ENCODE peak calls at places on chromosomes 12 and 14, in five cellular contexts. One of them, this sample, is unnamed.
A peak's percentile ranks its signal among the peaks of the same experiment; 100 is the strongest.

GRCh38 chr12:116096874-116097273 is 180.6 kb downstream of the MED13L start:
- DNase-seq in cardiac fibroblast: no peak
- DNase-seq in left ventricle myocardium inferior: no peak
- DNase-seq in neural crest cell: no peak
- DNase-seq in mammary epithelial cell: no peak
- DNase-seq in this sample: no peak

GRCh38 chr14:64838656-64839055 is 41.1 kb downstream of the SPTB start:
- DNase-seq in neural crest cell: no peak
- DNase-seq in mammary epithelial cell: peak; percentile 76
- DNase-seq in cardiac fibroblast: no peak
- DNase-seq in left ventricle myocardium inferior: no peak
- DNase-seq in this sample: no peak

GRCh38 chr12:121209221-121209620 is 708 bp upstream of the P2RX4 start:
- DNase-seq in neural crest cell: no peak
- DNase-seq in left ventricle myocardium inferior: no peak
- DNase-seq in mammary epithelial cell: no peak
- DNase-seq in cardiac fibroblast: no peak
- DNase-seq in this sample: no peak

GRCh38 chr14:32075636-32076277 is 1.3 kb upstream of the ARHGAP5 start:
- DNase-seq in mammary epithelial cell: peak; percentile 42
- DNase-seq in cardiac fibroblast: peak; percentile 25
- DNase-seq in left ventricle myocardium inferior: peak; percentile 53
- DNase-seq in neural crest cell: no peak
- DNase-seq in this sample: no peak

GRCh38 chr12:44246481-44247105 is 410.7 kb downstream of the TMEM117 start:
- DNase-seq in mammary epithelial cell: no peak
- DNase-seq in neural crest cell: no peak
- DNase-seq in left ventricle myocardium inferior: no peak
- DNase-seq in cardiac fibroblast: no peak
- DNase-seq in this sample: no peak

GRCh38 chr12:65631621-65632111 is 192.6 kb upstream of the HMGA2 start:
- DNase-seq in left ventricle myocardium inferior: no peak
- DNase-seq in neural crest cell: no peak
- DNase-seq in mammary epithelial cell: peak; percentile 100
- DNase-seq in cardiac fibroblast: peak; percentile 94
- DNase-seq in this sample: no peak

GRCh38 chr12:94671917-94672316 is 21.6 kb upstream of the TMCC3 start:
- DNase-seq in cardiac fibroblast: no peak
- DNase-seq in neural crest cell: no peak
- DNase-seq in mammary epithelial cell: no peak
- DNase-seq in left ventricle myocardium inferior: no peak
- DNase-seq in this sample: no peak

GRCh38 chr12:128789356-128789929 is 34.3 kb downstream of the SLC15A4 start:
- DNase-seq in mammary epithelial cell: no peak
- DNase-seq in neural crest cell: no peak
- DNase-seq in left ventricle myocardium inferior: no peak
- DNase-seq in cardiac fibroblast: no peak
- DNase-seq in this sample: no peak

GRCh38 chr14:92500491-92500941 is 13.1 kb upstream of the RIN3 start:
- DNase-seq in neural crest cell: peak; percentile 29
- DNase-seq in left ventricle myocardium inferior: peak; percentile 63
- DNase-seq in mammary epithelial cell: peak; percentile 32
- DNase-seq in cardiac fibroblast: peak; percentile 45
- DNase-seq in this sample: peak; percentile 20

GRCh38 chr12:55929306-55929791 is 1.6 kb upstream of the DGKA start:
- DNase-seq in cardiac fibroblast: no peak
- DNase-seq in neural crest cell: no peak
- DNase-seq in left ventricle myocardium inferior: no peak
- DNase-seq in mammary epithelial cell: no peak
- DNase-seq in this sample: no peak

GRCh38 chr12:20105938-20106337 is 262.4 kb upstream of the PDE3A start:
- DNase-seq in neural crest cell: no peak
- DNase-seq in cardiac fibroblast: peak; percentile 19
- DNase-seq in left ventricle myocardium inferior: no peak
- DNase-seq in mammary epithelial cell: no peak
- DNase-seq in this sample: no peak

GRCh38 chr12:116540617-116541152 is 18.5 kb upstream of the MAP1LC3B2 start:
- DNase-seq in left ventricle myocardium inferior: no peak
- DNase-seq in cardiac fibroblast: peak; percentile 51
- DNase-seq in neural crest cell: no peak
- DNase-seq in mammary epithelial cell: no peak
- DNase-seq in this sample: no peak

DNA sequence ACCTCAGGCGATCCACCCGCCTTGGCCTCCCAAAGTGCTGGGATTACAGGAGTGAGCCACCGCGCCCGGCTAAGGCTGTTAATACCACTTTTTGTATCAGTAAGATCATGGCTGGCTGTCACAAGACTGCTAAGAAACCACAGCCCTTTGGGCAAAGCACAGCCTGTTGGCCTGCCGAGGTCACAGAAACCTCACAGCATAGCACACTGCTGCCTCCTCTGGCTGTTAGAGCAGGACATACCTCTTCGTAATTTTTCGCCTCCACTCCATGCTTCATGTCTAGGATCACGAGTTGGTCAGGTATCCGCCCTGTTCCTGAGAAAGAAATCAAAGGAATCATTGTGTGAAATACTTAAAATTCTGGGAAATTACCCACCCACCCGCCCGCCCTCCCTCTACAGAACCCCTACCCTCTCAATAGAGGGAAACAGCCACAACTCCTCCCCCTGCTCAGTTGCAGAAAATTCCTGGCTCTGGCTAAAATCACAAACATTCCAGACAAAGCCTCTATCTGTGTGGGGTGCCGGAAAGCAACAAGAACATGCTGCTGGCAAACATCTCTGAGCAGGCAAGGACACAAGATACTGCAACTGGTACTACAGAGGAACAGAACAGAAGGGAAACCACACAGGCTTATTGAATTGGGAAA is 20.7 kb upstream of the NEK9 start:
- DNase-seq in left ventricle myocardium inferior: peak; percentile 54
- DNase-seq in mammary epithelial cell: peak; percentile 95
- DNase-seq in cardiac fibroblast: peak; percentile 98
- DNase-seq in neural crest cell: peak; percentile 40
- DNase-seq in this sample: peak; percentile 36
- TF ChIP-seq CTCF in left ventricle myocardium inferior: peak; percentile 63
- TF ChIP-seq CTCF in mammary epithelial cell: peak; percentile 72
- TF ChIP-seq CTCF in cardiac fibroblast: peak; percentile 43
- TF ChIP-seq CTCF in neural crest cell: peak; percentile 46
- TF ChIP-seq CTCF in this sample: no peak

GRCh38 chr14:75002392-75003249 is at the start of gene EIF2B2:
- DNase-seq in neural crest cell: peak; percentile 98
- DNase-seq in cardiac fibroblast: peak; percentile 97
- DNase-seq in mammary epithelial cell: peak; percentile 99
- DNase-seq in left ventricle myocardium inferior: peak; percentile 98
- DNase-seq in this sample: peak; percentile 88
- TF ChIP-seq CTCF in neural crest cell: peak; percentile 47
- TF ChIP-seq CTCF in cardiac fibroblast: no peak
- TF ChIP-seq CTCF in mammary epithelial cell: peak; percentile 13
- TF ChIP-seq CTCF in left ventricle myocardium inferior: peak; percentile 42
- TF ChIP-seq CTCF in this sample: no peak

GRCh38 chr14:72793154-72793725 is 100.7 kb downstream of the DPF3 start:
- DNase-seq in neural crest cell: no peak
- DNase-seq in cardiac fibroblast: no peak
- DNase-seq in mammary epithelial cell: no peak
- DNase-seq in left ventricle myocardium inferior: no peak
- DNase-seq in this sample: no peak
- TF ChIP-seq CTCF in neural crest cell: no peak
- TF ChIP-seq CTCF in cardiac fibroblast: no peak
- TF ChIP-seq CTCF in mammary epithelial cell: no peak
- TF ChIP-seq CTCF in left ventricle myocardium inferior: no peak
- TF ChIP-seq CTCF in this sample: no peak

DNA sequence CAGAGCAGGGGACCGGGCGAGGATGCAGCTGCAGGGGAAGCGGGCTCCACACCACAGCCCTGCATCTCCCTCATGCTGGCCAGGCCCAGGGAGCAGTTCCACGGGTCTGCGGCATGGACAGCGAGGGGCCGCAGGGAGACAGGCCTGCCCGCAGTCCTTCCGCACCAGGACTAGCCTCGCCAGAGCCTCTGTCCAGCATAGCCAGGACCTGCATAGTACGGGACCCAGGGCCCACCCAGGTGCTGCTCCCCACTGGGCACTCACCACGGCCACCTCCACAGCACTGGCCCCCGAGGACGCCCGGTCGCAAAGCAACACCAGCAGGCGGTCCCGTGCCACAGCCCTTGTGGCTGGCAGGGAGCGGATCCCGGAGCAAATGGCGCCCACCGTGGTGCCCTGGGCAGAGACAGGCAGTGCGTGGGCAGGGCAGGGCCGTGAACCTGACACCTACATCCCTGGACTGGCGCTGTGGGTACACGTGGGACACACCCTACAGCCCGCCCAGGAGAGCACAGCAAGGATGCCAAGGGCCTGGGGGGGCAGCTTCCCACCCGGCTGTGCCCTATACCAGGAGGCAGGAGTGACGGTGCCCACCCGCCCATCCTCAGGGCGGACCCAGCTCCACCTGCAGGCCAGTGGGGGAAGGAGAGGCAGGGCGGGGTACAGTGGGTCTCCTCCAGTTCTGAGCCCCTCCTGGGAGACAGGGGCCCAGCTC is 23.8 kb downstream of the JAG2 start:
- DNase-seq in mammary epithelial cell: no peak
- DNase-seq in left ventricle myocardium inferior: peak; percentile 10
- DNase-seq in cardiac fibroblast: no peak
- DNase-seq in neural crest cell: no peak
- DNase-seq in this sample: no peak
- TF ChIP-seq CTCF in mammary epithelial cell: peak; percentile 24
- TF ChIP-seq CTCF in left ventricle myocardium inferior: no peak
- TF ChIP-seq CTCF in cardiac fibroblast: no peak
- TF ChIP-seq CTCF in neural crest cell: no peak
- TF ChIP-seq CTCF in this sample: no peak

GRCh38 chr14:67620217-67620789 is 583 bp downstream of the ARG2 start:
- DNase-seq in left ventricle myocardium inferior: no peak
- DNase-seq in cardiac fibroblast: no peak
- DNase-seq in neural crest cell: peak; percentile 10
- DNase-seq in mammary epithelial cell: peak; percentile 33
- DNase-seq in this sample: no peak

GRCh38 chr14:67622675-67623074 is 3.0 kb downstream of the ARG2 start:
- DNase-seq in left ventricle myocardium inferior: no peak
- DNase-seq in neural crest cell: no peak
- DNase-seq in cardiac fibroblast: peak; percentile 90
- DNase-seq in mammary epithelial cell: peak; percentile 59
- DNase-seq in this sample: no peak

GRCh38 chr14:67623114-67623513 is 3.4 kb downstream of the ARG2 start:
- DNase-seq in neural crest cell: no peak
- DNase-seq in mammary epithelial cell: peak; percentile 90
- DNase-seq in left ventricle myocardium inferior: no peak
- DNase-seq in cardiac fibroblast: peak; percentile 45
- DNase-seq in this sample: no peak

GRCh38 chr14:67618617-67619063 is 1.1 kb upstream of the ARG2 start:
- DNase-seq in mammary epithelial cell: peak; percentile 62
- DNase-seq in left ventricle myocardium inferior: no peak
- DNase-seq in cardiac fibroblast: peak; percentile 92
- DNase-seq in neural crest cell: no peak
- DNase-seq in this sample: no peak

DNA sequence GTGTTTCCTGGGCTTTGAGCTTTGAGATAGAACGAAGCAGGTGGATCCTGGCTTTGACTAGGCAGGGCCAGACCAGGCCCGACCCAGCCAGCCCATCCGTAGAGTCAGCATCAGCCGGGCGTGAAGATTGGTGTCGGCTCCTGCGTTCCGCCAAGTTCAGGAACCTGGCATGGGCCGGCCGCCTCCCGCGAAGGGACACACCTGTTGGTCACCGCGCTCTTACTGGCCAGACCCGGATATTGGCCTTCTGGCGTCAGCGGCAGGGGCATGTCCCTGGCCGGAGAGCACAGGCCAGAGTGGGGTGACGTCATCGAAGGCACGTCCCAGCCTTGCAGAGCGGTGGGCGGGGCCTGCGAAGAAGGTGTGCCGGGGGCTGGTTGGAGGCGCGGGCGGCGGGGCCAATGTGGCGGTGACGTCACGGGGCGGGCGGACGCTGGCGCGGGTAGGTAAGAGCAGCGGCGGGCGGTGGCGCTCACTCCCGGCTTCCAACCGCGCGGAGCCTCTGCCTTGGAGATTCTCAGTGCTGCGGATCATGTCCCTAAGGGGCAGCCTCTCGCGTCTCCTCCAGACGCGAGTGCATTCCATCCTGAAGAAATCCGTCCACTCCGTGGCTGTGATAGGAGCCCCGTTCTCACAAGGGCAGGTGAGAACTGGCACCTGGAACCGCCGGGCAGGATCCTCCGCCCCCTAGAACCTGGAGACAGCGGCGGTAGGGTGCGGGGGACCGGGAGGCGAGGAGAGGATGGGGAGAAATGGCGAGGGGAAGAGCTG is at the start of gene ARG2:
- DNase-seq in cardiac fibroblast: peak; percentile 95
- DNase-seq in neural crest cell: peak; percentile 93
- DNase-seq in mammary epithelial cell: peak; percentile 95
- DNase-seq in left ventricle myocardium inferior: peak; percentile 97
- DNase-seq in this sample: peak; percentile 98
- TF ChIP-seq CTCF in cardiac fibroblast: no peak
- TF ChIP-seq CTCF in neural crest cell: peak; percentile 27
- TF ChIP-seq CTCF in mammary epithelial cell: peak; percentile 13
- TF ChIP-seq CTCF in left ventricle myocardium inferior: no peak
- TF ChIP-seq CTCF in this sample: no peak